ENCODE peak calls at places on chromosomes 5 and 9, in four cellular contexts. J is A673, T is cardiac muscle cell, K is sigmoid colon. P is an unnamed sample.

GRCh38 chr5:543351-543750 is 19.1 kb upstream of the SLC9A3 start:
- DNase-seq in J (no peak), T (no peak), K (peak; percentile 58), P (no peak)

GRCh38 chr9:136334541-136334940 is 7.2 kb downstream of the GPSM1 start:
- DNase-seq in J (no peak), T (no peak), K (no peak), P (no peak)

GRCh38 chr9:127545196-127546124 is 66.6 kb upstream of the STXBP1 start:
- DNase-seq in T (no peak), K (peak; percentile 88), J (no peak), P (no peak)

GRCh38 chr9:108860354-108860753 is 1.7 kb upstream of the ACTL7A start:
- DNase-seq in T (no peak), J (no peak), K (no peak), P (no peak)

GRCh38 chr5:39194466-39195136 is 24.8 kb downstream of the FYB1 start:
- DNase-seq in J (no peak), T (no peak), K (no peak), P (no peak)

GRCh38 chr9:81138173-81138572 is 551.2 kb downstream of the TLE1 start:
- DNase-seq in K (no peak), T (no peak), J (peak; percentile 39), P (no peak)

GRCh38 chr5:113748403-113748802 is 234.9 kb downstream of the YTHDC2 start:
- DNase-seq in K (no peak), J (no peak), T (no peak), P (no peak)

GRCh38 chr5:93062548-93062947 is 518.5 kb downstream of the NR2F1-AS1 start:
- DNase-seq in K (no peak), J (peak; percentile 36), T (peak; percentile 13), P (no peak)

GRCh38 chr9:15492485-15493150 is 18.2 kb downstream of the PSIP1 start:
- DNase-seq in J (no peak), T (no peak), K (no peak), P (no peak)

GRCh38 chr5:168443533-168443932 is 42.7 kb upstream of the RARS1 start:
- DNase-seq in T (no peak), K (no peak), J (no peak), P (no peak)

GRCh38 chr5:89211836-89212235 is 328.9 kb upstream of the MEF2C start:
- DNase-seq in K (no peak), T (no peak), J (no peak), P (no peak)

GRCh38 chr9:25353783-25354182 is 324.5 kb downstream of the TUSC1 start:
- DNase-seq in J (no peak), T (no peak), K (no peak), P (no peak)

GRCh38 chr5:99105216-99105615 is 176.4 kb upstream of the CHD1 start:
- DNase-seq in J (peak; percentile 53), T (peak; percentile 19), K (no peak), P (no peak)

GRCh38 chr9:4475301-4475700 is 15.0 kb upstream of the SLC1A1 start:
- DNase-seq in J (no peak), T (no peak), K (no peak), P (no peak)

GRCh38 chr9:137740311-137740710 is 121.5 kb downstream of the EHMT1 start:
- DNase-seq in K (peak; percentile 84), J (peak; percentile 79), T (peak; percentile 59), P (no peak)

DNA sequence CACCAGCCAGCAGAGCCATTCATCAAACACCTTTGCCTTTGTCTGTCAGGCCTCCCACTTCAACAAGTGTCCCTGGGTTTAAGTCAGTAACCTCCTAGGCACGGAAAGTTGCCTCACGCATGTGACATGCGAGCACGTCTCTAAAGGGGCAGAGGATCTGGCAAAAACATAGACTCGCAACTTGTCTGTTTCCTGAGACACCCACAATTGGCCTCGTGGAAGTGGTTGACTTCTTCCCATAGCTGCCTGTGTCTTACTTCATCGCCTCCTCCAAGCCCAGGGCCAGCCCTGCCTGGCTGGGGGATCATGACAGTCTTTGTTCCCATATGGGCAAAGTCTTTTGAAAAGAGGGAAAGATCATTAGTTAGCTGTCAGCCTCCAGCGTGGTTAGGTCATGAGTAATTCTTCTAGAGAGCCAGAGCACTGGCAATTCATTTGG is 35.5 kb upstream of the GLRX start:
- DNase-seq in J (no peak), T (peak; percentile 65), K (peak; percentile 88), P (no peak)
- H3K27ac ChIP-seq in J (no peak overlapping the region), T (peak overlapping the region; percentile 90), K (peak overlapping the region; percentile 72), P (no peak overlapping the region)

GRCh38 chr5:86756839-86757238 is 139.1 kb downstream of the COX7C start:
- DNase-seq in T (no peak), J (peak; percentile 5), K (no peak), P (no peak)
- TF ChIP-seq CTCF in T (no peak), J (peak; percentile 10), K (no peak), P (no peak)

GRCh38 chr9:134980516-134980915 is 62.8 kb upstream of the FCN1 start:
- DNase-seq in T (no peak), J (no peak), K (no peak), P (no peak)
- H3K27me3 ChIP-seq in T (no peaks in the 10 kb centered on the region), J (no peaks in the 10 kb centered on the region), K (peaks cover 12% of the 10 kb centered on the region), P (no peaks in the 10 kb centered on the region)

DNA sequence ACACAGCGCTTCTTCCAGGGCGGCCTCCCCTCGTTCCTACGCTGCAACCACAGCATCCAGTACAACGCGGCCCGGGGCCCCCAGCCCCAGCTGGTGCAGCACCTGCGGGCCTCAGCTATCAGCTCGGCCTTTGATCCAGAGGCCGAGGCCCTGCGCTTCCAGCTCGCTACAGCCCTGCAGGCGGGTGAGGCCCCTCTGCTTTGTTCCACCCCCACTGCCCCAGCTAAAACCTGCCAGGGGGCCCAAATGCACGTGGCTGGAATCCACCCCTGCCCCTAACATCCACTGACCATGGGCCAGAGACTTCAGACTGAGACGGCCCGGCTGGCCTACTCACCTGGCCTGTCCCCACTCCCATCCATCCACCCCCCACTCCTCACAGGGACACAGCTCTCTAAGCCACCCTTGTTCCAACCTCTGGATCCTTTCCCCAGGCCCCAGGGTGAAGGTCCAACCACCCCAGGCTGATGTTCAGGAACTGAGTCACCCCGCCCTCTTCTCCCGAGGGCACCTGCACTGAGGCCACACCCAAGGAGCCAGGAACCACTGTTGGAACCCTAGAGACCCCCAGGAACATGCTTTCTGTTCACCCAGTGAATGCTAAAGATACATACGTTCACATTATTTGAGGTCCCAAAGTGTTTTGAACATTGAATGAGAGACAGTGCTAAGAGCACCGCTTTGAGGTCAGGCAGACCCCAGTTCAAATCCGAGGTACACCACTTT is 18.9 kb upstream of the ASS1 start:
- DNase-seq in T (no peak), J (no peak), K (no peak), P (no peak)
- H3K27ac ChIP-seq in T (no peak overlapping the region), J (no peak overlapping the region), K (no peak overlapping the region), P (no peak overlapping the region)

P was measured in CD4-positive, alpha-beta T cell.